ENCODE peak calls at places on chromosomes 12 and 14, in six cellular contexts. H is nephron progenitor cell, I is OCI-LY7, W is MCF 10A, R is Calu3, O is lower leg skin. F is an unnamed sample.

GRCh38 chr12:49909826-49910225 is 6.1 kb upstream of the FAIM2 start:
- DNase-seq in H (peak; percentile 67), I (no peak), W (peak; percentile 92), R (peak; percentile 65), O (no peak), F (no peak)

GRCh38 chr12:124400124-124400523 is 105.2 kb downstream of the RFLNA start:
- DNase-seq in H (no peak), I (no peak), W (no peak), R (no peak), O (no peak), F (no peak)

GRCh38 chr14:65104791-65105190 is 2.5 kb upstream of the MAX start:
- DNase-seq in H (no peak), I (no peak), W (no peak), R (no peak), O (no peak), F (no peak)

GRCh38 chr14:37791384-37792036 is 196.1 kb downstream of the TTC6 start:
- DNase-seq in H (no peak), I (no peak), W (no peak), R (no peak), O (no peak), F (no peak)

GRCh38 chr12:71780207-71780822 is 25.7 kb downstream of the RAB21 start:
- DNase-seq in H (peak; percentile 13), I (peak; percentile 55), W (peak; percentile 59), R (peak; percentile 66), O (no peak), F (no peak)

GRCh38 chr12:120495723-120496352 is at the start of gene DYNLL1:
- DNase-seq in H (peak; percentile 99), I (peak; percentile 98), W (peak; percentile 97), R (peak; percentile 99), O (peak; percentile 99), F (peak; percentile 96)

GRCh38 chr12:105423237-105423636 is 92.7 kb downstream of the C12orf75 start:
- DNase-seq in H (no peak), I (no peak), W (no peak), R (no peak), O (no peak), F (no peak)

GRCh38 chr14:64788706-64789105 is 84.5 kb downstream of the PLEKHG3 start:
- DNase-seq in H (no peak), I (no peak), W (peak; percentile 95), R (peak; percentile 19), O (no peak), F (no peak)

DNA sequence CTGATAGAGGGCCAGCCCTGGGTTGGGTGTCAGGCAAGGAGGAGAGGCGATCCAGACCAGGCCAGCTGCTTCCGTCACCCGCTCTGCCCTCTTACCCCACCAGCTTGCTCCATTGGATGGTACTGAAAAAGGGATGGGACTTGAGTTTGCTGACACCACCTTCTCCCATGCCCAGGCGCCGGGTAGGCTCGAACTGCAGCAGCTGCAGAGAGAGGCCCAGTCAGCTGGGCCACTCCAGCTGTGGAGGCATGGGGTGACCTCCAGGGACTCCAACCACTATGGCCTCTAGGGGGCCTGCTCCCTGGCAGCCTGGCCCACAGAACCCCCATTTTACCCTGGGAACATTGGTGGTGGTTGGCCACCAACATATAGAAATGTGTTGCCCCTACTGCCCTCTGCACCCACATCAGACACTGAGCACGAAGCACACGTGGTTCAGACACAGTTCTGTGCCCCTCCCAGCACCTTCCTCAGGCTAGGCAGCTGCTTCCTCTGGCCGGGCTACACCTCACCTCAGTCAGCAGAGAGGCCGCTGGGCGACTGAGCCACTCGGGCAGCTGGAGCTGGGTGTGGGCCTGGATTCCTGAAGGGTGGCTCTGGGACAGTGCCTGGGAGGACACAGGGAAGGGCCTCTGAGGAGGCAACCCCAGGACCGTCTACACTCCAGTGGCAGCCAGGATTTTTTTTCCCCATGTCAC is 16.0 kb downstream of the RPS6KL1 start:
- DNase-seq in H (no peak), I (no peak), W (no peak), R (no peak), O (no peak), F (no peak)
- TF ChIP-seq CTCF in H (no peak), I (peak; percentile 60), W (no peak), R (no peak), O (no peak), F (peak; percentile 31)

DNA sequence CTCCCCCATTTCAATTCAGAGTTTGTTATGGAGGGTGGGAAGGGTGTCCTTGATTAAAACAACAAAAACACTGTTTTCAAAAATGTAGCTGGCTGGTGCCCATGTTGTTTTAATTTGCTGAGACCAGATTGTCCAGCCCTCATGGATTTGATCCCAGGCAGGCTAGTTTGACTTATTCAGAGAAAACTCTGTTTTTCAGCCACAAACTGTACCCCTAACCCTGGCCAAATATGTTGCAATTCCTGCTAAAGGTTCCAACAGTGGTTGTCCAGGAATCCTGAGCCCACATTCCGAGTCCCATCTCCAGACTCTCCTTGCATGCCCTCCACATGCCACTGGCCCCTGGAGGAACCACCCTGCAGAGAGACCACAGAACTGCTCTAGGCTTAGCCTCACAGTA is 36.0 kb downstream of the MAP1LC3B2 start:
- DNase-seq in H (no peak), I (no peak), W (no peak), R (no peak), O (no peak), F (no peak)
- TF ChIP-seq CTCF in H (no peak), I (no peak), W (no peak), R (no peak), O (no peak), F (no peak)

DNA sequence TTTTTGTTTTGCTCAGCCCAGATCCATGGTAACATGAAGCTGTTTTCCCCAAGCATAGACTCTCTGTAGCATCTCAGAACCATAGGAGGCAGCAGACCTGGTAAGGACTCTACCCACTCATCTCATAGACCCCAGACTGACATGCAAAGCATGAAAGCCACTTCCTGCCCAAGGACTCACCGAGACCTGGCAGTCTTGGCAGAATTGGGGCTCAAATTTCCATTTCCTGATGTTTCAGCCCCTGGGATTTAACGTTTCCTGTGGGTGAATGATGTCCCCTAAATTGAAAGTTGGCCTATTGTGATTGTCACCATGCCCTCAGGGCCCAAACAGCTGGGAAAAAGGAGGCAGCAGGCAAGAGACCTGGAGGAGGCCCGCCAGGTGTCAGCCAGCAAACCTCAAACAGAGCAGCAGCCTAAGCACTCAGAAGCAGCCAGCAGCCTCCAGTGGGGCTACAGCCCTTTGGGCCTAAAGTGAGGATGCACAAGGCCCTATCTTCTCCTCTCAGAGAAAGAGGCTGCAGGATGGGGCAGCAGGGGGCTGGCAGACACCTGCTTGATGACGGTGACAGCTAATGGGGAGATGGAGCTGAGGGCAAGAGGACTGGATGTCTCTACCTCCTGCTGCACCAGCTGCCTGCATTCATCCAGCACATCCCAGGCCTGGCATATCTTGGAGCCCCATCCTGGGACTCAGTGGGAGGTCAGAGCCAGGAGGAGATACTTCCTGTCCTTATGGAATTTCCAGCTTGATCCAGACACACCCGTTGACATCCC is 8.5 kb downstream of the KRT85 start:
- DNase-seq in H (no peak), I (peak; percentile 91), W (no peak), R (no peak), O (peak; percentile 52), F (no peak)
- TF ChIP-seq CTCF in H (no peak), I (peak; percentile 73), W (no peak), R (no peak), O (no peak), F (no peak)

DNA sequence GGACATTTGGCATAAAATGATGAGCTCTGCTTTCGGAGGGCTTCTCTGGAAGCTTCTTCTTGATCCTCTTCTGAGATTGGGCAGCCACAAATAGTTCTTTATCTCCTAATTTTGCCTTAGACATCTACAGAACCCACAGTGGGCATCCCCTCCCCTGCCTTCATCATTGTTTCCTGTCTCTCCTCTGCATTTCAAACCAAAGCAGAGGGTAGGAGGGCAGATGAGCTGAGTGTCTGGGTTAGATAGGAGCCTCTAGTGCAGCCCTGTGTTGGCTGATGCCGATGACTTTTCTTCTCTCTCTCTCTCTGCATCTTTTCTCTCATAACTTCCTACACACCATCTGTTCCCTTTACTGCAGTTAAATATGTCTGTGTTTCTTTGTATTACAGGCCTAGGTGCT is 8.5 kb upstream of the IL26 start:
- DNase-seq in H (no peak), I (no peak), W (no peak), R (no peak), O (no peak), F (no peak)
- TF ChIP-seq CTCF in H (no peak), I (no peak), W (no peak), R (no peak), O (no peak), F (no peak)

DNA sequence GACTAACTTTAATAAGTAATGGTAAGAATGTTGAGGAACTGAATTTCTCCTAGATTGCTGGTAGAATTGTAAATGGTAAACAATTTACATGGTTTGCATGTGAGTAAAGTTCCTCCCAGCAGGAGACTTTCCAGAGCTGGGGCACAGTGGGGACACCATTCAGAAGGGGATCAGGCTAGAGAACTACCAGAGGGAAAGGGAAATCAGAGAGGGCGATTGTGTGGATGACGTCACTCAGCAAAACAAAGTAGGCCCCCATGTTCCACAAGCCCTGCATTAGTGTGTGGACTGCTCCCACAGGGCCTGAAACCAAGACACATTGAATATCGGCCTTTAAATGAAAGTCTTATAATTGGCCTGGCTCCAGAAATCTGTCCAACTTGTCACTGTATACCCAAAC is 9.5 kb downstream of the RNASE11 start:
- DNase-seq in H (no peak), I (no peak), W (no peak), R (no peak), O (no peak), F (no peak)
- TF ChIP-seq CTCF in H (no peak), I (no peak), W (no peak), R (no peak), O (no peak), F (no peak)

DNA sequence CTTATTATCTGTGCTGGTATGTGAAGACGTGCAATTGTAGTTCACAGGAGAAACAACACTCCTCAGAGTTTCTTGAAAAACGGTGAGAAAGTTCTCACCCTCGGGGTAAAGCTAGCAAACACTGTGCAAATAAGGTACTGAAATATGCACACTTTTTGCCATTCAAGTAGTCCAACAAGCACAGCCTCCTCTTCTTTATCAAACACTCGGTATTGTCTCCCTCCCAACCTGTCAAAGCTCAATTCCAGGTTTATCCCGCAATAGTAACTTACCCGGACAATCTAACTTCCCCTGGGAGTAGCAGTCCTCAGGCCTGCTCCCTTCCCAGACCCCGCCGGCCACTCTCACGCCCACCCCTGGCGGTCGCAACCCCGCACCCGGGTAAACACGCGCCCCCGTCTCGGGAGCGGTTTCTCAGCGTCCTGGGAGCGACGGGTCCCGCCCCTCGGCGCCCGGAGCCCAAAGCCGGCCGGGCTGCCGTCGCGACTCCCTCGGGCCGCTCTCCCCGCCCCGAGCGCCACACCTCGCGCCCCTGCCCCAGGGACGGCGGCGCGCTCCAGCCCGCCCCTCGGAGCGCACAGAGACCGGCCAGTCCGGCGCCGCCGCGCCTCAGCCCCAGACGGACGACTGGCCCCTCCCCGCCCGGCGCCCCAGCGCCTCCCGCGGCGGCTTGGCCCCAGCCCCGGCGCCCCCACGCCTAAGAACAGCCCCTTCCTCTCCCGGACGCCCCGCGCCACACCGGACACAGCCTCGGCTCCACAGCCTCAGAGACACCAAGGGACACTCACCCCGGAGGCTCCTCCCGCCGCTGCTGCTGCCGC is 594 bp downstream of the BTBD7 start:
- DNase-seq in H (peak; percentile 77), I (peak; percentile 69), W (peak; percentile 51), R (peak; percentile 67), O (peak; percentile 88), F (peak; percentile 68)
- TF ChIP-seq CTCF in H (no peak), I (peak; percentile 16), W (no peak), R (no peak), O (no peak), F (peak; percentile 29)